ENCODE peak calls at places on chromosome 6, in nine cellular contexts. W, E, F, C, R, B, V, X and Z are unnamed samples.

GRCh38 chr6:144931172-144932035 is 646.3 kb downstream of the UTRN start:
- DNase-seq in R (no peak), V (no peak), E (peak; percentile 46), F (peak; percentile 52), X (no peak), C (peak; percentile 39), B (no peak), W (peak; percentile 5), Z (peak; percentile 19)

GRCh38 chr6:116096979-116097816 is 3.5 kb upstream of the NT5DC1 start:
- DNase-seq in E (peak; percentile 19), X (no peak), B (no peak), R (no peak), C (peak; percentile 41), V (no peak), W (no peak), F (no peak), Z (peak; percentile 11)

GRCh38 chr6:117449549-117450439 is 24.1 kb upstream of the ROS1 start:
- DNase-seq in C (peak; percentile 61), R (no peak), E (peak; percentile 75), X (peak; percentile 69), F (peak; percentile 69), B (peak; percentile 44), V (peak; percentile 33), W (peak; percentile 17), Z (no peak)

GRCh38 chr6:109867009-109867969 is 110.8 kb upstream of the GPR6 start:
- DNase-seq in R (no peak), F (no peak), E (peak; percentile 6), C (no peak), X (no peak), B (no peak), V (no peak), W (no peak), Z (no peak)

GRCh38 chr6:13355969-13356368 is 27.6 kb upstream of the TBC1D7 start:
- DNase-seq in X (no peak), W (no peak), B (no peak), R (no peak), C (no peak), V (no peak), F (no peak), E (no peak), Z (no peak)

GRCh38 chr6:84748331-84748730 is 16.1 kb downstream of the TBX18 start:
- DNase-seq in V (no peak), R (no peak), W (no peak), E (no peak), C (no peak), B (no peak), F (no peak), X (no peak), Z (no peak)

GRCh38 chr6:111685506-111685905 is 79.8 kb upstream of the TRAF3IP2 start:
- DNase-seq in F (no peak), W (no peak), V (no peak), X (no peak), C (no peak), E (no peak), B (no peak), R (no peak), Z (no peak)

GRCh38 chr6:13091192-13091591 is 237.1 kb downstream of the TBC1D7 start:
- DNase-seq in B (no peak), C (no peak), R (no peak), V (no peak), F (no peak), E (no peak), X (no peak), W (no peak), Z (no peak)

GRCh38 chr6:110255356-110255755 is 75.1 kb downstream of the CDC40 start:
- DNase-seq in F (no peak), V (no peak), B (no peak), R (no peak), X (no peak), W (no peak), E (peak; percentile 32), C (peak; percentile 28), Z (no peak)

GRCh38 chr6:138550346-138550767 is 51.1 kb upstream of the NHSL1 start:
- DNase-seq in X (no peak), F (no peak), E (no peak), C (peak; percentile 31), B (no peak), W (no peak), R (no peak), V (no peak), Z (no peak)

GRCh38 chr6:166423781-166424180 is 41.0 kb upstream of the MPC1 start:
- DNase-seq in E (no peak), X (no peak), W (no peak), R (no peak), B (no peak), C (no peak), V (no peak), F (no peak), Z (no peak)

GRCh38 chr6:69337301-69337700 is 459.5 kb downstream of the LMBRD1 start:
- DNase-seq in C (no peak), R (no peak), W (no peak), X (no peak), V (no peak), F (no peak), E (no peak), B (no peak), Z (no peak)

GRCh38 chr6:90049295-90049694 is 155.0 kb downstream of the GJA10 start:
- DNase-seq in X (no peak), R (no peak), C (no peak), W (peak; percentile 19), V (no peak), F (no peak), B (no peak), E (no peak), Z (no peak)

GRCh38 chr6:9523462-9523861 is 891.4 kb downstream of the TFAP2A start:
- DNase-seq in C (no peak), X (peak; percentile 92), R (no peak), B (no peak), E (peak; percentile 79), F (no peak), V (no peak), W (no peak), Z (no peak)

GRCh38 chr6:42453649-42454427 is 2.1 kb upstream of the TRERF1 start:
- DNase-seq in B (no peak), E (peak; percentile 63), V (no peak), W (no peak), X (peak; percentile 49), R (no peak), C (peak; percentile 44), F (peak; percentile 66), Z (peak; percentile 77)

GRCh38 chr6:87407531-87407895 is 259 bp upstream of the CFAP206 start:
- DNase-seq in R (no peak), V (no peak), E (peak; percentile 51), B (peak; percentile 2), C (peak; percentile 47), F (peak; percentile 74), X (peak; percentile 18), W (peak; percentile 1), Z (peak; percentile 46)

GRCh38 chr6:72689107-72689954 is 67.5 kb downstream of the KCNQ5 start:
- DNase-seq in B (no peak), F (no peak), V (no peak), X (no peak), C (no peak), R (no peak), E (no peak), W (no peak), Z (peak; percentile 47)